ENCODE peak calls at places on chromosomes 6 and 20, in five cellular contexts. S is body of pancreas, X is progenitor cell of endocrine pancreas, B is OCI-LY7, H is neural progenitor cell. A is an unnamed sample.

GRCh38 chr6:46058951-46059350 is 43.3 kb upstream of the CLIC5 start:
- DNase-seq in S (no peak), X (no peak), B (no peak), H (no peak), A (no peak)

GRCh38 chr6:142482973-142483372 is 181.2 kb downstream of the ADGRG6 start:
- DNase-seq in S (no peak), X (no peak), B (no peak), H (no peak), A (no peak)

GRCh38 chr6:31877651-31878161 is 1.1 kb downstream of the SLC44A4 start:
- DNase-seq in S (peak), X (no peak), B (no peak), H (no peak), A (no peak)

GRCh38 chr6:32367641-32368040 is 4.1 kb downstream of the TSBP1 start:
- DNase-seq in S (no peak), X (no peak), B (no peak), H (no peak), A (no peak)

GRCh38 chr20:23584434-23585199 is 16.3 kb upstream of the CST9L start:
- DNase-seq in S (no peak), X (no peak), B (no peak), H (no peak), A (no peak)

GRCh38 chr6:98343004-98343403 is 491.4 kb upstream of the POU3F2 start:
- DNase-seq in S (no peak), X (no peak), B (no peak), H (no peak), A (no peak)

GRCh38 chr20:45861157-45862075 is 4.0 kb downstream of the ZSWIM3 start:
- DNase-seq in S (peak), X (no peak), B (no peak), H (no peak), A (no peak)

GRCh38 chr6:31058128-31058894 is 48.0 kb downstream of the MUC22 start:
- DNase-seq in S (no peak), X (no peak), B (peak), H (peak), A (peak)

GRCh38 chr20:10093087-10093591 is 58.4 kb downstream of the ANKEF1 start:
- DNase-seq in S (peak), X (no peak), B (no peak), H (no peak), A (peak)

GRCh38 chr20:47784599-47785320 is 521 bp downstream of the SULF2 start:
- DNase-seq in S (no peak), X (peak), B (no peak), H (peak), A (no peak)

GRCh38 chr20:46757754-46758678 is 48.6 kb downstream of the SLC2A10 start:
- DNase-seq in S (peak), X (peak), B (peak), H (peak), A (peak)

GRCh38 chr6:14709900-14710299 is 536.0 kb upstream of the JARID2 start:
- DNase-seq in S (no peak), X (no peak), B (no peak), H (no peak), A (no peak)

GRCh38 chr20:22770240-22770800 is 185.9 kb upstream of the FOXA2 start:
- DNase-seq in S (no peak), X (no peak), B (no peak), H (no peak), A (no peak)

GRCh38 chr6:90066715-90067114 is 172.4 kb downstream of the GJA10 start:
- DNase-seq in S (no peak), X (no peak), B (no peak), H (no peak), A (no peak)

GRCh38 chr6:44268095-44268628 is 2.1 kb upstream of the TMEM151B start:
- DNase-seq in S (peak), X (peak), B (peak), H (peak), A (no peak)

GRCh38 chr6:12490904-12491571 is 200.9 kb downstream of the EDN1 start:
- DNase-seq in S (no peak), X (no peak), B (no peak), H (no peak), A (peak)

GRCh38 chr20:7770578-7770977 is 169.7 kb downstream of the HAO1 start:
- DNase-seq in S (no peak), X (no peak), B (peak), H (no peak), A (no peak)

GRCh38 chr6:160202411-160202810 is 56.2 kb downstream of the SLC22A2 start:
- DNase-seq in S (no peak), X (no peak), B (no peak), H (no peak), A (no peak)

GRCh38 chr6:4928426-4928825 is 75.4 kb downstream of the RPP40 start:
- DNase-seq in S (no peak), X (no peak), B (no peak), H (no peak), A (no peak)

GRCh38 chr6:16319813-16320532 is 81.6 kb downstream of the GMPR start:
- DNase-seq in S (peak), X (no peak), B (no peak), H (no peak), A (peak)

GRCh38 chr20:59149678-59150504 is 13.7 kb upstream of the ZNF831 start:
- DNase-seq in S (no peak), X (no peak), B (peak), H (no peak), A (no peak)

GRCh38 chr20:3980260-3981131 is 34.9 kb downstream of the RNF24 start:
- DNase-seq in S (no peak), X (no peak), B (peak), H (no peak), A (peak)

GRCh38 chr6:30877419-30878262 is 6.7 kb upstream of the DDR1 start:
- DNase-seq in S (peak), X (peak), B (peak), H (peak), A (peak)

GRCh38 chr20:45114465-45115385 is at the start of gene WFDC5:
- DNase-seq in S (no peak), X (no peak), B (no peak), H (no peak), A (no peak)

GRCh38 chr6:42453649-42454427 is 2.1 kb upstream of the TRERF1 start:
- DNase-seq in S (peak), X (peak), B (no peak), H (peak), A (no peak)

GRCh38 chr6:89999154-89999553 is 104.9 kb downstream of the GJA10 start:
- DNase-seq in S (peak), X (no peak), B (no peak), H (no peak), A (no peak)

GRCh38 chr6:14910692-14911547 is 334.9 kb upstream of the JARID2 start:
- DNase-seq in S (peak), X (no peak), B (peak), H (no peak), A (no peak)

GRCh38 chr6:3308106-3308505 is 49.4 kb downstream of the PSMG4 start:
- DNase-seq in S (no peak), X (no peak), B (no peak), H (no peak), A (no peak)
- TF ChIP-seq CTCF in S (no peak), X (no peak), B (no peak), H (no peak), A (no peak)

DNA sequence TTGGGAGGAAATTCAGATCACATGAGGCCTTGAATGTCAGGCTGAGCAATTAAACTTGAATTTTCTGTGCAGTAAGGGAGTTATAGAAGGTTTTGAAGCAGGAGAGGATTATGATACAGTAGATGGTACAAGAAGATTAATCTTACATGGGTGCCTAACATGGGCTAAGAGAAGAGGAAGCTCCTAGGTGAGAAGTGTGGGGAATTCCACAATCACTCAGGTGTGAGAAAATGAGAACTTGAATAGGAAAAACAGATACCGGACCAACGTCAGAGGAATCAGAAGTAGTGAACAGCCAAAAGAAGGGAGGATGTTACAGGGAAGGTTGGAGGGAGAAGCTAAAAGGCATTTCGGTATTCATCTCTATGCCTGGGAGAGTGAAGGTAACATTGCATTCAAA is 250.7 kb upstream of the SLC35B3 start:
- DNase-seq in S (no peak), X (no peak), B (no peak), H (no peak), A (no peak)
- TF ChIP-seq CTCF in S (no peak), X (no peak), B (no peak), H (no peak), A (no peak)

GRCh38 chr20:53210931-53211330 is 238.8 kb downstream of the TSHZ2 start:
- DNase-seq in S (no peak), X (no peak), B (no peak), H (no peak), A (no peak)

GRCh38 chr20:53210041-53210440 is 237.9 kb downstream of the TSHZ2 start:
- DNase-seq in S (no peak), X (no peak), B (no peak), H (no peak), A (no peak)

GRCh38 chr20:53212018-53212417 is 239.9 kb downstream of the TSHZ2 start:
- DNase-seq in S (no peak), X (no peak), B (no peak), H (no peak), A (no peak)

GRCh38 chr20:53205046-53205445 is 232.9 kb downstream of the TSHZ2 start:
- DNase-seq in S (no peak), X (no peak), B (no peak), H (no peak), A (no peak)

DNA sequence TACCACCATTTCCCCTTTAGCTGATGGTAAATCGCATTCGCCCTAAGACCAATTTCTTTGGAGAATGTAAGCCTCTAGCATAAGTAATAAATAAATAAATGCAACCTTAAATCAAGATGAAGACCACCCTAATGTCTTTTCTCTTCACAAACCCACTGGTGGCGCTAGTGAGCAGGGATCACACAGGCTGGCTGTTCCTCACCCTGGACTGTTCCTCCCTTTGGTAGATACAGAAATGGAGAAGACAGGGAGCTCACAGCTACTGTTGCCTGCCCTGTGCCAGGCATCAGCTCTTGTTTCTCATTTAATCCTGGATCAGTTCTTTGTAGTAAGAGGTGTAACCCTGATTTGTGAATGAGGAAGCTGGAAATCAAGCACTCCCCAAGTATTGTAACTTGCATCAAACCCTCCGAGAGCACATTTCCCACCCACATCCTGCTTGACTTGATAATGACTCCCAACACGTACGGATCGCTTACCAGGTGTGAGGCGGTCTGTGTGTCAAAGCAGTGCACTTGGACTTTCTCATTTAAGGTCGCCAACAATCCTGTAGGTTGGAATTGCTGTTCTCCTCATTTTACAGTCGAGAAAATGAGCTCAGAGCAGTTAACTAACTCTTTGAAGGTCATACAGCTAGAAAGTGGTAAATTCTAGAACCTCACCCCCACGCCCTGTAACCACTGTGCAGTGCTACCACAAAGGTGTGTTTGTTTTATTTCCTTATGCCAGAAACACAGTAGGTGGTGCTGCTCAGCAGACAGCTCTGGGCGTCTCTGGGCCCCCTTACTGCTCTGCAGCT is 236.2 kb downstream of the TSHZ2 start:
- DNase-seq in S (no peak), X (no peak), B (peak), H (peak), A (no peak)
- TF ChIP-seq CTCF in S (no peak), X (peak), B (peak), H (peak), A (no peak)

GRCh38 chr20:5100684-5101347 is 18.9 kb downstream of the PCNA start:
- DNase-seq in S (peak), X (peak), B (peak), H (peak), A (no peak)
- TF ChIP-seq CTCF in S (peak), X (peak), B (peak), H (peak), A (peak)

DNA sequence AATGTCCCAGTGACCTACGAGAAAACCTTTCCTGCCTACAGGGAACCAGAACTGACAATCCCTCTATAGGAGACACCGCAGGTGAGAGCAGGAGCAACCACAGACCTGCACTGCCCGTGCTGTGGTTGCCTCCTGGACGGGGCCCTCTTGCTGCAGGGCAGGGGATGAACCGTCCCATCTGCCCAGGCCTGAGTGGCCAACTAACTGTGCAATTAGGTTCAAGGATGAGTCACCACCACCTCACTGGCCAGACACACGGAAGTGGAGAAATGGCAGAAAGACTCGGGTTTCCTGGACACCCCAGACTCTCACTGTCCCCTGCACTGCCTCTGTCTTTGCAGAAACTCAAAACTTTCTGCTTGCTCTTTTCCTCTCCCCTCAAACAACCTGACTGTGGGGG is 13.8 kb upstream of the HLA-G start:
- DNase-seq in S (no peak), X (no peak), B (no peak), H (no peak), A (no peak)
- TF ChIP-seq CTCF in S (no peak), X (no peak), B (no peak), H (no peak), A (no peak)

GRCh38 chr6:7251861-7252260 is 61.1 kb downstream of the SSR1 start:
- DNase-seq in S (no peak), X (no peak), B (no peak), H (no peak), A (no peak)
- TF ChIP-seq CTCF in S (no peak), X (no peak), B (no peak), H (no peak), A (no peak)

GRCh38 chr6:121319112-121319553 is 15.1 kb downstream of the TBC1D32 start:
- DNase-seq in S (no peak), X (no peak), B (no peak), H (peak), A (no peak)
- TF ChIP-seq CTCF in S (peak), X (peak), B (no peak), H (peak), A (peak)

GRCh38 chr6:83518946-83519489 is 6.7 kb downstream of the PRSS35 start:
- DNase-seq in S (no peak), X (no peak), B (no peak), H (peak), A (no peak)
- TF ChIP-seq CTCF in S (no peak), X (no peak), B (peak), H (peak), A (peak)

DNA sequence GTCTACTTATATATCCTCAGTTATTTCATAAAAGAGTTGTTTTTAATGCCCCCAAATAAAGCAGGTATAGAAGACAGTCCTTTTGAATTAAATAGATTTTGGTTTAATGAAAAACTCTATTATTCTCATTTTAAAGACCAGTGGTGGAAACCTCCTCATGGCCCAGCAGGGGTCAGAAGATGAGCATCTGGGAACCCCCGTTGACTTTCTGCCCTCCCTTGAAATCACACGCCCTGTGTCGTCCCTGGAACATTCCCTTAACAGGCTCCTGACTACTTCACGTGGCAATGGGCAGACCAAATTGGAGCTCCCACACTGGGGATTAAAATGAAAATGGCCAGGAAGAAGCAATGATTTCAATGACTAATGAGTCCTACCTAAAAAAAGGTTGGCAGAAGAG is 220.9 kb downstream of the KIF16B start:
- DNase-seq in S (no peak), X (no peak), B (no peak), H (no peak), A (no peak)
- TF ChIP-seq CTCF in S (no peak), X (no peak), B (peak), H (no peak), A (no peak)

DNA sequence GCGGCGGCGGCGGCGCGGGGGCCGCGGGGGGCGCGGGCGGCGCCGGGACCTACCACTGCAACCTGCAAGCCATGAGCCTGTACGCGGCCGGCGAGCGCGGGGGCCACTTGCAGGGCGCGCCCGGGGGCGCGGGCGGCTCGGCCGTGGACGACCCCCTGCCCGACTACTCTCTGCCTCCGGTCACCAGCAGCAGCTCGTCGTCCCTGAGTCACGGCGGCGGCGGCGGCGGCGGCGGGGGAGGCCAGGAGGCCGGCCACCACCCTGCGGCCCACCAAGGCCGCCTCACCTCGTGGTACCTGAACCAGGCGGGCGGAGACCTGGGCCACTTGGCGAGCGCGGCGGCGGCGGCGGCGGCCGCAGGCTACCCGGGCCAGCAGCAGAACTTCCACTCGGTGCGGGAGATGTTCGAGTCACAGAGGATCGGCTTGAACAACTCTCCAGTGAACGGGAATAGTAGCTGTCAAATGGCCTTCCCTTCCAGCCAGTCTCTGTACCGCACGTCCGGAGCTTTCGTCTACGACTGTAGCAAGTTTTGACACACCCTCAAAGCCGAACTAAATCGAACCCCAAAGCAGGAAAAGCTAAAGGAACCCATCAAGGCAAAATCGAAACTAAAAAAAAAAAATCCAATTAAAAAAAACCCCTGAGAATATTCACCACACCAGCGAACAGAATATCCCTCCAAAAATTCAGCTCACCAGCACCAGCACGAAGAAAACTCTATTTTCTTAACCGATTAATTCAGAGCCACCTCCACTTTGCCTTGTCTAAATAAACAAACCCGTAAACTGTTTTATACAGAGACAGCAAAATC is 2.1 kb downstream of the FOXC1 start:
- DNase-seq in S (peak), X (no peak), B (no peak), H (peak), A (no peak)
- TF ChIP-seq CTCF in S (no peak), X (no peak), B (no peak), H (no peak), A (no peak)